ENCODE peak calls at places on chromosomes 13 and 19, in ten cellular contexts. K is NCI-H524 treated with DMSO at 0.1 percent for 48 hours; A is stimulated activated CD8-positive, alpha-beta memory T cell treated with anti-CD3 and anti-CD28 coated beads, Interleukin-4, amount 100 ng/mL, for 1 hour; W is HS-5; I is AG10803; B is astrocyte of the spinal cord; O is central memory CD4-positive, alpha-beta T cell; M is mesendoderm; G is GDM1; N is NCI-H1417. Q is an unnamed sample.

GRCh38 chr13:28449826-28450773 is 44.8 kb downstream of the FLT1 start:
- DNase-seq in K (no peak), A (no peak), W (no peak), I (peak; percentile 48), B (no peak), O (no peak), M (peak; percentile 65), G (no peak), N (no peak), Q (no peak)

GRCh38 chr13:85666356-85666755 is 132.9 kb downstream of the SLITRK6 start:
- DNase-seq in K (no peak), A (no peak), W (no peak), I (no peak), B (no peak), O (no peak), M (peak; percentile 87), G (no peak), N (peak; percentile 10), Q (no peak)

GRCh38 chr19:13001502-13002388 is 6.5 kb downstream of the NFIX start:
- DNase-seq in K (no peak), A (no peak), W (no peak), I (peak; percentile 76), B (peak; percentile 70), O (no peak), M (no peak), G (no peak), N (no peak), Q (peak; percentile 66)

GRCh38 chr13:60969659-60970058 is 446.0 kb downstream of the PCDH20 start:
- DNase-seq in K (no peak), A (no peak), W (no peak), I (no peak), B (no peak), O (no peak), M (no peak), G (no peak), N (no peak), Q (no peak)

GRCh38 chr13:20547479-20547908 is 19.5 kb upstream of the IFT88 start:
- DNase-seq in K (no peak), A (no peak), W (no peak), I (no peak), B (no peak), O (no peak), M (no peak), G (no peak), N (no peak), Q (no peak)

GRCh38 chr13:75537401-75538365 is at the start of gene COMMD6:
- DNase-seq in K (peak; percentile 76), A (peak; percentile 29), W (peak; percentile 67), I (peak; percentile 86), B (peak; percentile 91), O (peak; percentile 64), M (peak; percentile 96), G (peak; percentile 75), N (peak; percentile 95), Q (peak; percentile 80)

GRCh38 chr13:76762731-76763130 is 123.5 kb downstream of the KCTD12 start:
- DNase-seq in K (no peak), A (no peak), W (no peak), I (no peak), B (no peak), O (no peak), M (no peak), G (no peak), N (no peak), Q (no peak)

GRCh38 chr13:21595546-21595822 is 8.5 kb downstream of the MICU2 start:
- DNase-seq in K (no peak), A (no peak), W (no peak), I (no peak), B (no peak), O (no peak), M (no peak), G (no peak), N (no peak), Q (no peak)

GRCh38 chr19:6509118-6509971 is 7.2 kb upstream of the TUBB4A start:
- DNase-seq in K (no peak), A (no peak), W (no peak), I (no peak), B (no peak), O (no peak), M (no peak), G (no peak), N (no peak), Q (no peak)

GRCh38 chr19:40355975-40356680 is 7.6 kb downstream of the PLD3 start:
- DNase-seq in K (no peak), A (no peak), W (no peak), I (no peak), B (no peak), O (no peak), M (no peak), G (no peak), N (no peak), Q (no peak)

GRCh38 chr13:102977471-102977870 is 88.7 kb downstream of the SLC10A2 start:
- DNase-seq in K (no peak), A (no peak), W (peak; percentile 8), I (no peak), B (no peak), O (no peak), M (no peak), G (no peak), N (no peak), Q (no peak)

GRCh38 chr19:39052243-39052746 is 19.9 kb upstream of the FBXO27 start:
- DNase-seq in K (no peak), A (peak; percentile 39), W (no peak), I (peak; percentile 56), B (peak; percentile 52), O (peak; percentile 60), M (peak; percentile 68), G (peak; percentile 6), N (no peak), Q (peak; percentile 11)

GRCh38 chr19:49344516-49345423 is 9.6 kb downstream of the CD37 start:
- DNase-seq in K (no peak), A (no peak), W (no peak), I (no peak), B (no peak), O (no peak), M (peak; percentile 38), G (no peak), N (no peak), Q (no peak)

GRCh38 chr13:39616087-39616694 is 13.2 kb upstream of the LHFPL6 start:
- DNase-seq in K (peak; percentile 33), A (no peak), W (no peak), I (peak; percentile 60), B (peak; percentile 73), O (peak; percentile 27), M (peak; percentile 81), G (peak; percentile 52), N (peak; percentile 44), Q (no peak)

GRCh38 chr13:32538234-32538620 is 368 bp downstream of the N4BP2L2 start:
- DNase-seq in K (no peak), A (peak; percentile 47), W (peak; percentile 2), I (peak; percentile 41), B (no peak), O (no peak), M (no peak), G (peak; percentile 59), N (no peak), Q (peak; percentile 22)

GRCh38 chr19:15331419-15332310 is 674 bp downstream of the BRD4 start:
- DNase-seq in K (no peak), A (no peak), W (no peak), I (peak; percentile 39), B (peak; percentile 12), O (peak; percentile 60), M (peak; percentile 47), G (peak; percentile 23), N (peak; percentile 61), Q (peak; percentile 58)

GRCh38 chr13:110412132-110412912 is 105.2 kb downstream of the COL4A2 start:
- DNase-seq in K (no peak), A (no peak), W (peak; percentile 77), I (peak; percentile 100), B (peak; percentile 99), O (peak; percentile 26), M (peak; percentile 97), G (peak; percentile 59), N (peak; percentile 56), Q (peak; percentile 84)

GRCh38 chr13:48278806-48279205 is 24.7 kb upstream of the RB1 start:
- DNase-seq in K (no peak), A (no peak), W (no peak), I (no peak), B (no peak), O (no peak), M (no peak), G (no peak), N (peak; percentile 8), Q (no peak)

GRCh38 chr13:97855570-97855970 is 97.9 kb upstream of the IPO5 start:
- DNase-seq in K (no peak), A (no peak), W (no peak), I (peak; percentile 91), B (peak; percentile 80), O (no peak), M (peak; percentile 71), G (peak; percentile 39), N (peak; percentile 63), Q (peak; percentile 60)

GRCh38 chr13:112391747-112392146 is 15.6 kb downstream of the SPACA7 start:
- DNase-seq in K (no peak), A (no peak), W (no peak), I (no peak), B (no peak), O (no peak), M (no peak), G (no peak), N (no peak), Q (no peak)

GRCh38 chr13:113034451-113035208 is 65.6 kb downstream of the MCF2L start:
- DNase-seq in K (no peak), A (no peak), W (no peak), I (peak; percentile 65), B (peak; percentile 47), O (no peak), M (peak; percentile 64), G (no peak), N (no peak), Q (peak; percentile 57)

GRCh38 chr13:38981096-38981495 is 9.5 kb downstream of the STOML3 start:
- DNase-seq in K (no peak), A (no peak), W (no peak), I (no peak), B (no peak), O (no peak), M (peak; percentile 68), G (no peak), N (no peak), Q (no peak)

GRCh38 chr19:34274827-34275625 is 20.7 kb downstream of the GARRE1 start:
- DNase-seq in K (no peak), A (no peak), W (peak; percentile 84), I (peak; percentile 98), B (peak; percentile 94), O (no peak), M (no peak), G (no peak), N (no peak), Q (no peak)

GRCh38 chr19:57927587-57927986 is 7.6 kb downstream of the ZNF418 start:
- DNase-seq in K (no peak), A (no peak), W (no peak), I (no peak), B (no peak), O (no peak), M (no peak), G (no peak), N (no peak), Q (no peak)

Q was measured in heart right ventricle.